ENCODE peak calls at places on chromosomes 2 and 18, in seven cellular contexts. One of them, this sample, is unnamed.
A peak's percentile ranks its signal among the peaks of the same experiment; 100 is the strongest.

GRCh38 chr18:23502516-23503037 is 734 bp upstream of the RMC1 start:
- DNase-seq in GM20000: no peak
- DNase-seq in HFF-Myc: no peak
- DNase-seq in endothelial cell: no peak
- DNase-seq in HS-5: no peak
- DNase-seq in AG20443: no peak
- DNase-seq in hippocampal formation: no peak
- DNase-seq in this sample: no peak

GRCh38 chr2:84741182-84741822 is 139.6 kb downstream of the TRABD2A start:
- DNase-seq in GM20000: peak; percentile 13
- DNase-seq in HFF-Myc: peak; percentile 19
- DNase-seq in endothelial cell: no peak
- DNase-seq in HS-5: no peak
- DNase-seq in AG20443: peak; percentile 19
- DNase-seq in hippocampal formation: no peak
- DNase-seq in this sample: no peak

GRCh38 chr2:190972846-190973245 is 41.1 kb downstream of the STAT1 start:
- DNase-seq in GM20000: no peak
- DNase-seq in HFF-Myc: no peak
- DNase-seq in endothelial cell: no peak
- DNase-seq in HS-5: no peak
- DNase-seq in AG20443: peak; percentile 52
- DNase-seq in hippocampal formation: no peak
- DNase-seq in this sample: no peak

GRCh38 chr18:78192044-78192443 is 787.6 kb upstream of the SALL3 start:
- DNase-seq in GM20000: no peak
- DNase-seq in HFF-Myc: no peak
- DNase-seq in endothelial cell: no peak
- DNase-seq in HS-5: no peak
- DNase-seq in AG20443: no peak
- DNase-seq in hippocampal formation: peak; percentile 45
- DNase-seq in this sample: no peak

GRCh38 chr2:50953021-50953420 is 78.9 kb downstream of the NRXN1 start:
- DNase-seq in GM20000: no peak
- DNase-seq in HFF-Myc: no peak
- DNase-seq in endothelial cell: no peak
- DNase-seq in HS-5: peak; percentile 64
- DNase-seq in AG20443: no peak
- DNase-seq in hippocampal formation: no peak
- DNase-seq in this sample: no peak

GRCh38 chr2:236507393-236508085 is 62.1 kb upstream of the ACKR3 start:
- DNase-seq in GM20000: peak; percentile 74
- DNase-seq in HFF-Myc: no peak
- DNase-seq in endothelial cell: peak; percentile 75
- DNase-seq in HS-5: no peak
- DNase-seq in AG20443: peak; percentile 85
- DNase-seq in hippocampal formation: no peak
- DNase-seq in this sample: peak; percentile 82

GRCh38 chr2:20351555-20352229 is 1.0 kb upstream of the PUM2 start:
- DNase-seq in GM20000: no peak
- DNase-seq in HFF-Myc: no peak
- DNase-seq in endothelial cell: no peak
- DNase-seq in HS-5: no peak
- DNase-seq in AG20443: no peak
- DNase-seq in hippocampal formation: no peak
- DNase-seq in this sample: no peak

GRCh38 chr2:239882335-239882734 is 142.8 kb downstream of the NDUFA10 start:
- DNase-seq in GM20000: peak; percentile 44
- DNase-seq in HFF-Myc: no peak
- DNase-seq in endothelial cell: peak; percentile 65
- DNase-seq in HS-5: no peak
- DNase-seq in AG20443: peak; percentile 45
- DNase-seq in hippocampal formation: no peak
- DNase-seq in this sample: peak; percentile 62

GRCh38 chr2:223641062-223641461 is 38.9 kb upstream of the SCG2 start:
- DNase-seq in GM20000: no peak
- DNase-seq in HFF-Myc: peak; percentile 80
- DNase-seq in endothelial cell: no peak
- DNase-seq in HS-5: no peak
- DNase-seq in AG20443: no peak
- DNase-seq in hippocampal formation: no peak
- DNase-seq in this sample: no peak

GRCh38 chr18:68840554-68841263 is 42.8 kb downstream of the CCDC102B start:
- DNase-seq in GM20000: no peak
- DNase-seq in HFF-Myc: peak; percentile 88
- DNase-seq in endothelial cell: no peak
- DNase-seq in HS-5: peak; percentile 63
- DNase-seq in AG20443: peak; percentile 60
- DNase-seq in hippocampal formation: no peak
- DNase-seq in this sample: no peak

GRCh38 chr18:8423051-8423558 is 186.1 kb upstream of the RAB12 start:
- DNase-seq in GM20000: no peak
- DNase-seq in HFF-Myc: peak; percentile 26
- DNase-seq in endothelial cell: no peak
- DNase-seq in HS-5: no peak
- DNase-seq in AG20443: peak; percentile 77
- DNase-seq in hippocampal formation: no peak
- DNase-seq in this sample: no peak

GRCh38 chr2:3278521-3279218 is 98.9 kb downstream of the EIPR1 start:
- DNase-seq in GM20000: no peak
- DNase-seq in HFF-Myc: no peak
- DNase-seq in endothelial cell: no peak
- DNase-seq in HS-5: no peak
- DNase-seq in AG20443: no peak
- DNase-seq in hippocampal formation: no peak
- DNase-seq in this sample: no peak

GRCh38 chr2:160351978-160352377 is 141.6 kb downstream of the RBMS1 start:
- DNase-seq in GM20000: no peak
- DNase-seq in HFF-Myc: no peak
- DNase-seq in endothelial cell: no peak
- DNase-seq in HS-5: no peak
- DNase-seq in AG20443: peak; percentile 39
- DNase-seq in hippocampal formation: no peak
- DNase-seq in this sample: no peak

GRCh38 chr18:54444309-54444914 is 86.7 kb downstream of the C18orf54 start:
- DNase-seq in GM20000: peak; percentile 44
- DNase-seq in HFF-Myc: peak; percentile 26
- DNase-seq in endothelial cell: peak; percentile 70
- DNase-seq in HS-5: peak; percentile 4
- DNase-seq in AG20443: peak; percentile 63
- DNase-seq in hippocampal formation: peak; percentile 9
- DNase-seq in this sample: peak; percentile 49

GRCh38 chr2:39135678-39136259 is 14.9 kb upstream of the SOS1 start:
- DNase-seq in GM20000: no peak
- DNase-seq in HFF-Myc: no peak
- DNase-seq in endothelial cell: no peak
- DNase-seq in HS-5: no peak
- DNase-seq in AG20443: no peak
- DNase-seq in hippocampal formation: no peak
- DNase-seq in this sample: no peak

GRCh38 chr2:3481736-3482362 is 37.5 kb downstream of the ADI1 start:
- DNase-seq in GM20000: no peak
- DNase-seq in HFF-Myc: no peak
- DNase-seq in endothelial cell: no peak
- DNase-seq in HS-5: no peak
- DNase-seq in AG20443: no peak
- DNase-seq in hippocampal formation: no peak
- DNase-seq in this sample: no peak

GRCh38 chr2:222888716-222889115 is 27.9 kb downstream of the ACSL3 start:
- DNase-seq in GM20000: no peak
- DNase-seq in HFF-Myc: no peak
- DNase-seq in endothelial cell: no peak
- DNase-seq in HS-5: no peak
- DNase-seq in AG20443: no peak
- DNase-seq in hippocampal formation: no peak
- DNase-seq in this sample: no peak

GRCh38 chr2:229835601-229836283 is 86.1 kb downstream of the TRIP12 start:
- DNase-seq in GM20000: no peak
- DNase-seq in HFF-Myc: no peak
- DNase-seq in endothelial cell: no peak
- DNase-seq in HS-5: no peak
- DNase-seq in AG20443: peak; percentile 21
- DNase-seq in hippocampal formation: no peak
- DNase-seq in this sample: no peak

GRCh38 chr2:178512491-178512890 is 32.2 kb downstream of the PLEKHA3 start:
- DNase-seq in GM20000: no peak
- DNase-seq in HFF-Myc: no peak
- DNase-seq in endothelial cell: no peak
- DNase-seq in HS-5: no peak
- DNase-seq in AG20443: no peak
- DNase-seq in hippocampal formation: no peak
- DNase-seq in this sample: no peak

GRCh38 chr2:239499989-239500914 is 99.4 kb upstream of the HDAC4 start:
- DNase-seq in GM20000: no peak
- DNase-seq in HFF-Myc: no peak
- DNase-seq in endothelial cell: no peak
- DNase-seq in HS-5: no peak
- DNase-seq in AG20443: peak; percentile 67
- DNase-seq in hippocampal formation: peak; percentile 47
- DNase-seq in this sample: no peak

GRCh38 chr2:172639823-172640222 is 83.9 kb downstream of the PDK1 start:
- DNase-seq in GM20000: no peak
- DNase-seq in HFF-Myc: peak; percentile 64
- DNase-seq in endothelial cell: no peak
- DNase-seq in HS-5: peak; percentile 68
- DNase-seq in AG20443: peak; percentile 50
- DNase-seq in hippocampal formation: no peak
- DNase-seq in this sample: no peak

GRCh38 chr2:111111101-111111755 is 9.5 kb upstream of the BCL2L11 start:
- DNase-seq in GM20000: no peak
- DNase-seq in HFF-Myc: no peak
- DNase-seq in endothelial cell: no peak
- DNase-seq in HS-5: no peak
- DNase-seq in AG20443: no peak
- DNase-seq in hippocampal formation: no peak
- DNase-seq in this sample: no peak

GRCh38 chr2:119377973-119378305 is 11.2 kb downstream of the DBI start:
- DNase-seq in GM20000: no peak
- DNase-seq in HFF-Myc: no peak
- DNase-seq in endothelial cell: no peak
- DNase-seq in HS-5: no peak
- DNase-seq in AG20443: no peak
- DNase-seq in hippocampal formation: no peak
- DNase-seq in this sample: no peak

GRCh38 chr18:56085561-56085960 is 497.6 kb upstream of the TCF4 start:
- DNase-seq in GM20000: no peak
- DNase-seq in HFF-Myc: no peak
- DNase-seq in endothelial cell: no peak
- DNase-seq in HS-5: peak; percentile 30
- DNase-seq in AG20443: peak; percentile 77
- DNase-seq in hippocampal formation: no peak
- DNase-seq in this sample: no peak

GRCh38 chr2:158060862-158061435 is 40.7 kb upstream of the UPP2 start:
- DNase-seq in GM20000: no peak
- DNase-seq in HFF-Myc: peak; percentile 38
- DNase-seq in endothelial cell: no peak
- DNase-seq in HS-5: peak; percentile 64
- DNase-seq in AG20443: no peak
- DNase-seq in hippocampal formation: no peak
- DNase-seq in this sample: no peak

GRCh38 chr18:39558658-39559057 is 1993.1 kb upstream of the CELF4 start:
- DNase-seq in GM20000: no peak
- DNase-seq in HFF-Myc: no peak
- DNase-seq in endothelial cell: no peak
- DNase-seq in HS-5: no peak
- DNase-seq in AG20443: no peak
- DNase-seq in hippocampal formation: no peak
- DNase-seq in this sample: no peak

GRCh38 chr2:39497077-39497867 is 60.2 kb upstream of the MAP4K3 start:
- DNase-seq in GM20000: no peak
- DNase-seq in HFF-Myc: no peak
- DNase-seq in endothelial cell: no peak
- DNase-seq in HS-5: no peak
- DNase-seq in AG20443: no peak
- DNase-seq in hippocampal formation: no peak
- DNase-seq in this sample: no peak

GRCh38 chr2:162925595-162925994 is 87.0 kb upstream of the KCNH7 start:
- DNase-seq in GM20000: no peak
- DNase-seq in HFF-Myc: no peak
- DNase-seq in endothelial cell: no peak
- DNase-seq in HS-5: no peak
- DNase-seq in AG20443: no peak
- DNase-seq in hippocampal formation: no peak
- DNase-seq in this sample: no peak

GRCh38 chr2:105405291-105405690 is 6.4 kb upstream of the FHL2 start:
- DNase-seq in GM20000: no peak
- DNase-seq in HFF-Myc: no peak
- DNase-seq in endothelial cell: no peak
- DNase-seq in HS-5: no peak
- DNase-seq in AG20443: no peak
- DNase-seq in hippocampal formation: no peak
- DNase-seq in this sample: no peak

GRCh38 chr18:61833387-61833786 is 59.4 kb downstream of the RNF152 start:
- DNase-seq in GM20000: no peak
- DNase-seq in HFF-Myc: peak; percentile 63
- DNase-seq in endothelial cell: no peak
- DNase-seq in HS-5: no peak
- DNase-seq in AG20443: no peak
- DNase-seq in hippocampal formation: no peak
- DNase-seq in this sample: no peak

GRCh38 chr2:164447660-164448059 is 173.6 kb downstream of the GRB14 start:
- DNase-seq in GM20000: no peak
- DNase-seq in HFF-Myc: no peak
- DNase-seq in endothelial cell: no peak
- DNase-seq in HS-5: no peak
- DNase-seq in AG20443: no peak
- DNase-seq in hippocampal formation: no peak
- DNase-seq in this sample: no peak

GRCh38 chr18:1805526-1805925 is 765.8 kb downstream of the METTL4 start:
- DNase-seq in GM20000: no peak
- DNase-seq in HFF-Myc: no peak
- DNase-seq in endothelial cell: no peak
- DNase-seq in HS-5: no peak
- DNase-seq in AG20443: no peak
- DNase-seq in hippocampal formation: no peak
- DNase-seq in this sample: no peak

GRCh38 chr2:54041135-54041534 is 70.3 kb upstream of the PSME4 start:
- DNase-seq in GM20000: no peak
- DNase-seq in HFF-Myc: no peak
- DNase-seq in endothelial cell: no peak
- DNase-seq in HS-5: no peak
- DNase-seq in AG20443: no peak
- DNase-seq in hippocampal formation: no peak
- DNase-seq in this sample: no peak

GRCh38 chr18:78771496-78772368 is 207.9 kb upstream of the SALL3 start:
- DNase-seq in GM20000: no peak
- DNase-seq in HFF-Myc: no peak
- DNase-seq in endothelial cell: no peak
- DNase-seq in HS-5: no peak
- DNase-seq in AG20443: no peak
- DNase-seq in hippocampal formation: no peak
- DNase-seq in this sample: no peak